ENCODE peak calls at places on chromosome 12, in six cellular contexts. Q is uterus, J is A549, Y is lower lobe of right lung, P is Peyer's patch, I is fibroblast of lung. N is an unnamed sample.
A peak's percentile ranks its signal among the peaks of the same experiment; 100 is the strongest.

GRCh38 chr12:11666131-11666530 is 16.7 kb downstream of the ETV6 start:
- DNase-seq in Y (no peak), Q (no peak), P (no peak), J (no peak), I (no peak), N (no peak)

GRCh38 chr12:15227004-15227679 is 5.9 kb upstream of the RERG start:
- DNase-seq in P (no peak), Q (peak; percentile 52), Y (peak; percentile 52), I (peak; percentile 89), J (peak; percentile 33), N (no peak)

GRCh38 chr12:47082283-47082962 is 2.7 kb upstream of the AMIGO2 start:
- DNase-seq in Y (no peak), Q (no peak), P (no peak), J (no peak), I (no peak), N (no peak)

GRCh38 chr12:80100566-80100965 is 1.2 kb downstream of the OTOGL start:
- DNase-seq in Q (no peak), P (no peak), J (no peak), I (peak; percentile 64), Y (no peak), N (no peak)

GRCh38 chr12:120091371-120092090 is 25.0 kb downstream of the RAB35 start:
- DNase-seq in J (no peak), Q (peak; percentile 41), I (peak; percentile 23), Y (no peak), P (peak; percentile 42), N (no peak)

GRCh38 chr12:80293347-80293746 is 150.7 kb upstream of the PTPRQ start:
- DNase-seq in P (no peak), J (no peak), Q (no peak), I (no peak), Y (no peak), N (no peak)

GRCh38 chr12:126784328-126784921 is 1482.5 kb upstream of the TMEM132C start:
- DNase-seq in J (peak; percentile 8), Q (no peak), I (no peak), P (no peak), Y (no peak), N (peak; percentile 13)

GRCh38 chr12:51922146-51922545 is 14.8 kb downstream of the ACVRL1 start:
- DNase-seq in I (no peak), Y (no peak), Q (no peak), P (no peak), J (no peak), N (no peak)

GRCh38 chr12:42735869-42736361 is 146.4 kb upstream of the PRICKLE1 start:
- DNase-seq in Y (no peak), P (no peak), I (no peak), Q (no peak), J (no peak), N (peak; percentile 55)

GRCh38 chr12:26097046-26097878 is 27.6 kb downstream of the BHLHE41 start:
- DNase-seq in P (peak; percentile 68), J (peak; percentile 86), Q (peak; percentile 74), Y (peak; percentile 69), I (peak; percentile 81), N (peak; percentile 78)

GRCh38 chr12:92987846-92988621 is 58.9 kb upstream of the EEA1 start:
- DNase-seq in Y (peak; percentile 57), P (no peak), Q (no peak), I (no peak), J (no peak), N (peak; percentile 15)

GRCh38 chr12:114166360-114166759 is 200.2 kb upstream of the RBM19 start:
- DNase-seq in Y (no peak), I (peak; percentile 80), Q (peak; percentile 16), P (no peak), J (peak; percentile 22), N (no peak)

GRCh38 chr12:97763113-97763512 is 300.5 kb downstream of the RMST start:
- DNase-seq in Q (no peak), J (no peak), P (no peak), I (no peak), Y (no peak), N (no peak)

GRCh38 chr12:19437996-19438395 is 1.3 kb upstream of the AEBP2 start:
- DNase-seq in Q (no peak), Y (no peak), J (no peak), P (no peak), I (no peak), N (no peak)

GRCh38 chr12:118359541-118359915 is 13.2 kb downstream of the TAOK3 start:
- DNase-seq in P (no peak), I (no peak), Q (no peak), J (no peak), Y (no peak), N (no peak)

GRCh38 chr12:123134265-123134664 is 16.6 kb downstream of the PITPNM2 start:
- DNase-seq in Q (no peak), P (no peak), Y (peak; percentile 71), I (no peak), J (no peak), N (no peak)

GRCh38 chr12:78530065-78530765 is 334.4 kb upstream of the SYT1 start:
- DNase-seq in I (peak; percentile 73), J (no peak), Q (no peak), Y (no peak), P (no peak), N (no peak)

GRCh38 chr12:58920102-58920955 is at the start of gene LRIG3:
- DNase-seq in Q (peak; percentile 92), Y (peak; percentile 89), P (peak; percentile 92), I (peak; percentile 93), J (peak; percentile 85), N (peak; percentile 92)

GRCh38 chr12:52440821-52441319 is 6.7 kb upstream of the KRT75 start:
- DNase-seq in P (no peak), Y (no peak), Q (no peak), I (no peak), J (no peak), N (no peak)

GRCh38 chr12:113055594-113056380 is 743 bp upstream of the DTX1 start:
- DNase-seq in Q (no peak), J (no peak), I (no peak), Y (no peak), P (no peak), N (no peak)

GRCh38 chr12:123882306-123882705 is 90.3 kb downstream of the CCDC92 start:
- DNase-seq in Q (no peak), Y (no peak), J (no peak), I (no peak), P (no peak), N (no peak)

GRCh38 chr12:114306646-114307045 is 99.3 kb downstream of the TBX5 start:
- DNase-seq in Y (no peak), I (peak; percentile 40), P (no peak), J (no peak), Q (no peak), N (no peak)

DNA sequence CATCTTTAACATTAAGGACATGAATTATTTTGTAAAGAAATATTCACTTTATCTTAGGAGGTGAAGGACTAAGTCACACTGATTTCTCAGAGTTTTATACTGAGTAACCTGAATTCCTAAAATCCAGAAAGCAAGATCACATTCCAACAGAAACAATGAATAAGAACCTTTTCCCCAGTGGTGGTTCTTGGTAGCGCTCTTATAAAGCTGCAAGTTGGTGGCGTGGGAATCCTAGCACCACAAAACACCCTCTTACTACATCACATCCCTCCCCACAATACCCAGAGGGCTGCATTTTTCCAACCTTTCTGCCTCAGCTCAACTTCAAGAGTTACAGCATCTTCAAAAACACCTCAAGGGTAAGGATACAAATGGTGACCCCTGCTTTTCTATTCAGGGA is 44.0 kb upstream of the SMUG1 start:
- DNase-seq in I (peak; percentile 47), P (no peak), J (no peak), Y (no peak), Q (no peak), N (no peak)
- TF ChIP-seq CTCF in I (peak; percentile 23), P (no peak), J (no peak), Y (no peak), Q (no peak), N (no peak)

GRCh38 chr12:34379142-34379541 is 356.8 kb downstream of the ALG10 start:
- DNase-seq in J (no peak), P (no peak), Y (no peak), I (no peak), Q (no peak), N (no peak)
- H3K9me3 ChIP-seq in J (no peaks in the 10 kb centered on the region), P (peaks cover 52% of the 10 kb centered on the region), Y (peaks cover 12% of the 10 kb centered on the region), I (no peaks in the 10 kb centered on the region), Q (no peaks in the 10 kb centered on the region), N (no peaks in the 10 kb centered on the region)

GRCh38 chr12:107684029-107684790 is 1.4 kb upstream of the PWP1 start:
- DNase-seq in Q (no peak), J (no peak), Y (no peak), I (peak; percentile 3), P (no peak), N (no peak)
- H3K4me3 ChIP-seq in Q (no peak overlapping the region), J (peak overlapping the region; percentile 88), Y (peak overlapping the region; percentile 95), I (no peak overlapping the region), P (no peak overlapping the region), N (no peak overlapping the region)

GRCh38 chr12:40156031-40156764 is 50.3 kb upstream of the SLC2A13 start:
- DNase-seq in P (no peak), Q (no peak), I (no peak), Y (no peak), J (no peak), N (no peak)

GRCh38 chr12:40149673-40150260 is 43.9 kb upstream of the SLC2A13 start:
- DNase-seq in I (no peak), P (no peak), Y (no peak), Q (no peak), J (no peak), N (no peak)

GRCh38 chr12:40157307-40157706 is 51.4 kb upstream of the SLC2A13 start:
- DNase-seq in Q (no peak), P (no peak), Y (no peak), I (no peak), J (no peak), N (no peak)

GRCh38 chr12:40154381-40154780 is 48.5 kb upstream of the SLC2A13 start:
- DNase-seq in Q (no peak), I (no peak), Y (no peak), J (no peak), P (no peak), N (no peak)

DNA sequence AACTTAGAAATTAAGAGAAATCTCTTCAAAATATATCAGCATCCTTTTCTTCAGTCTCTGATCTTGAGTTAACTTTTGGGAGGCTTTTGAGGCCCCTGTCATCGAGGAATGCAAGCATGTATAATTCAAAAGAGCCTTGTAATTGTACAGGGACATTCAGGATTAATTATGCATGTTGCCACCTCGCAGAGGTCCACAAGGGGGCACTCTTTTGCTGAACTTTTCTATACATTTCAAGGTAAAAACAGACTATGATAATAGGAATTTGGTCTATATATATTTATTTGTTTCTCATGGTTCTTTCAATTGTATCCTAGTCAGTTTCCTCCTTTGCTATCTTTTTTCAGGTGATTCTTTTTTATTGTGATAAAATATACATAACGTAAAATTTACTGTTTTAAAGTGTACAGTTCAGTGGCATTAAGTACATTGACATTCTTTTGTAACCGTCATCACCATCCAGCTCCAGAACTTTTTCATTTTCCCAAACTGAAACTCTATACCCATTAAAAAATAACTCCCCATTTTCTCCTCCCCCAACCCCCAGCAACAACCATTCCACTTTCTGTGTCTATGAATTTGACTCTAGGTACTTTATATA is 47.0 kb upstream of the SLC2A13 start:
- DNase-seq in I (peak; percentile 50), P (no peak), Q (peak; percentile 29), J (no peak), Y (peak; percentile 52), N (peak; percentile 21)
- TF ChIP-seq CTCF in I (peak; percentile 82), P (peak; percentile 73), Q (peak; percentile 67), J (peak; percentile 94), Y (peak; percentile 90), N (peak; percentile 77)

N was measured in heart right ventricle.